ENCODE peak calls at places on chromosomes 16 and 17, in seven cellular contexts. One of them, this sample, is unnamed.

GRCh38 chr17:72576289-72576759 is 455.5 kb downstream of the SOX9 start:
- DNase-seq in AG10803: no peak
- DNase-seq in breast epithelium: no peak
- DNase-seq in osteocyte: no peak
- DNase-seq in tibial nerve: no peak
- DNase-seq in AG09319: no peak
- DNase-seq in AG04450: no peak
- DNase-seq in this sample: no peak

GRCh38 chr17:7095642-7096041 is 15.6 kb upstream of the CLEC10A start:
- DNase-seq in AG10803: no peak
- DNase-seq in breast epithelium: no peak
- DNase-seq in osteocyte: no peak
- DNase-seq in tibial nerve: no peak
- DNase-seq in AG09319: no peak
- DNase-seq in AG04450: no peak
- DNase-seq in this sample: no peak

GRCh38 chr17:40038882-40039513 is 15.2 kb downstream of the MED24 start:
- DNase-seq in AG10803: peak; percentile 86
- DNase-seq in breast epithelium: peak; percentile 84
- DNase-seq in osteocyte: no peak
- DNase-seq in tibial nerve: peak; percentile 77
- DNase-seq in AG09319: peak; percentile 70
- DNase-seq in AG04450: peak; percentile 66
- DNase-seq in this sample: peak; percentile 63

GRCh38 chr16:89193021-89193575 is 7.2 kb downstream of the SLC22A31 start:
- DNase-seq in AG10803: peak; percentile 93
- DNase-seq in breast epithelium: no peak
- DNase-seq in osteocyte: no peak
- DNase-seq in tibial nerve: no peak
- DNase-seq in AG09319: peak; percentile 69
- DNase-seq in AG04450: no peak
- DNase-seq in this sample: no peak

GRCh38 chr17:12953126-12953525 is 64.7 kb downstream of the ELAC2 start:
- DNase-seq in AG10803: no peak
- DNase-seq in breast epithelium: no peak
- DNase-seq in osteocyte: no peak
- DNase-seq in tibial nerve: no peak
- DNase-seq in AG09319: no peak
- DNase-seq in AG04450: no peak
- DNase-seq in this sample: no peak

GRCh38 chr17:63250830-63251229 is 195.3 kb downstream of the CYB561 start:
- DNase-seq in AG10803: peak; percentile 59
- DNase-seq in breast epithelium: no peak
- DNase-seq in osteocyte: no peak
- DNase-seq in tibial nerve: no peak
- DNase-seq in AG09319: no peak
- DNase-seq in AG04450: no peak
- DNase-seq in this sample: no peak

GRCh38 chr17:77593081-77593480 is 365.4 kb upstream of the TNRC6C start:
- DNase-seq in AG10803: no peak
- DNase-seq in breast epithelium: no peak
- DNase-seq in osteocyte: no peak
- DNase-seq in tibial nerve: no peak
- DNase-seq in AG09319: no peak
- DNase-seq in AG04450: no peak
- DNase-seq in this sample: no peak

GRCh38 chr17:65742433-65743312 is 181.2 kb upstream of the AXIN2 start:
- DNase-seq in AG10803: peak; percentile 92
- DNase-seq in breast epithelium: no peak
- DNase-seq in osteocyte: no peak
- DNase-seq in tibial nerve: no peak
- DNase-seq in AG09319: no peak
- DNase-seq in AG04450: peak; percentile 48
- DNase-seq in this sample: peak; percentile 65

GRCh38 chr17:29084476-29085148 is 41.7 kb downstream of the PIPOX start:
- DNase-seq in AG10803: no peak
- DNase-seq in breast epithelium: no peak
- DNase-seq in osteocyte: no peak
- DNase-seq in tibial nerve: no peak
- DNase-seq in AG09319: no peak
- DNase-seq in AG04450: peak; percentile 7
- DNase-seq in this sample: no peak

GRCh38 chr16:11613381-11614303 is 26.9 kb upstream of the LITAF start:
- DNase-seq in AG10803: no peak
- DNase-seq in breast epithelium: no peak
- DNase-seq in osteocyte: no peak
- DNase-seq in tibial nerve: peak; percentile 49
- DNase-seq in AG09319: no peak
- DNase-seq in AG04450: no peak
- DNase-seq in this sample: peak; percentile 96

GRCh38 chr17:44390250-44390649 is 801 bp upstream of the ITGA2B start:
- DNase-seq in AG10803: no peak
- DNase-seq in breast epithelium: no peak
- DNase-seq in osteocyte: no peak
- DNase-seq in tibial nerve: no peak
- DNase-seq in AG09319: no peak
- DNase-seq in AG04450: no peak
- DNase-seq in this sample: no peak

GRCh38 chr17:4605826-4606225 is 21.5 kb downstream of the SMTNL2 start:
- DNase-seq in AG10803: no peak
- DNase-seq in breast epithelium: peak; percentile 43
- DNase-seq in osteocyte: peak; percentile 89
- DNase-seq in tibial nerve: no peak
- DNase-seq in AG09319: no peak
- DNase-seq in AG04450: no peak
- DNase-seq in this sample: no peak

GRCh38 chr16:643050-643368 is 1.4 kb downstream of the MCRIP2 start:
- DNase-seq in AG10803: no peak
- DNase-seq in breast epithelium: no peak
- DNase-seq in osteocyte: no peak
- DNase-seq in tibial nerve: no peak
- DNase-seq in AG09319: no peak
- DNase-seq in AG04450: no peak
- DNase-seq in this sample: no peak

GRCh38 chr17:42679492-42680330 is 1.9 kb downstream of the CCR10 start:
- DNase-seq in AG10803: peak; percentile 78
- DNase-seq in breast epithelium: peak; percentile 59
- DNase-seq in osteocyte: peak; percentile 92
- DNase-seq in tibial nerve: no peak
- DNase-seq in AG09319: no peak
- DNase-seq in AG04450: no peak
- DNase-seq in this sample: peak; percentile 74

GRCh38 chr17:4043862-4044261 is 79.6 kb upstream of the ATP2A3 start:
- DNase-seq in AG10803: no peak
- DNase-seq in breast epithelium: no peak
- DNase-seq in osteocyte: no peak
- DNase-seq in tibial nerve: no peak
- DNase-seq in AG09319: no peak
- DNase-seq in AG04450: no peak
- DNase-seq in this sample: no peak

GRCh38 chr16:16828913-16829398 is 450.0 kb downstream of the NPIPA7 start:
- DNase-seq in AG10803: no peak
- DNase-seq in breast epithelium: no peak
- DNase-seq in osteocyte: no peak
- DNase-seq in tibial nerve: no peak
- DNase-seq in AG09319: no peak
- DNase-seq in AG04450: no peak
- DNase-seq in this sample: no peak

GRCh38 chr17:65931246-65932149 is 260.4 kb downstream of the CEP112 start:
- DNase-seq in AG10803: peak; percentile 56
- DNase-seq in breast epithelium: no peak
- DNase-seq in osteocyte: no peak
- DNase-seq in tibial nerve: no peak
- DNase-seq in AG09319: no peak
- DNase-seq in AG04450: no peak
- DNase-seq in this sample: no peak

GRCh38 chr17:2844386-2844785 is 48.1 kb downstream of the RAP1GAP2 start:
- DNase-seq in AG10803: no peak
- DNase-seq in breast epithelium: no peak
- DNase-seq in osteocyte: no peak
- DNase-seq in tibial nerve: no peak
- DNase-seq in AG09319: no peak
- DNase-seq in AG04450: no peak
- DNase-seq in this sample: peak; percentile 9
- TF ChIP-seq CTCF in AG10803: no peak
- TF ChIP-seq CTCF in breast epithelium: no peak
- TF ChIP-seq CTCF in osteocyte: no peak
- TF ChIP-seq CTCF in tibial nerve: no peak
- TF ChIP-seq CTCF in AG09319: no peak
- TF ChIP-seq CTCF in AG04450: peak; percentile 32
- TF ChIP-seq CTCF in this sample: no peak

GRCh38 chr16:85552980-85553435 is 60.1 kb upstream of the GSE1 start:
- DNase-seq in AG10803: no peak
- DNase-seq in breast epithelium: no peak
- DNase-seq in osteocyte: no peak
- DNase-seq in tibial nerve: no peak
- DNase-seq in AG09319: no peak
- DNase-seq in AG04450: no peak
- DNase-seq in this sample: no peak
- TF ChIP-seq CTCF in AG10803: no peak
- TF ChIP-seq CTCF in breast epithelium: no peak
- TF ChIP-seq CTCF in osteocyte: no peak
- TF ChIP-seq CTCF in tibial nerve: no peak
- TF ChIP-seq CTCF in AG09319: no peak
- TF ChIP-seq CTCF in AG04450: no peak
- TF ChIP-seq CTCF in this sample: no peak

DNA sequence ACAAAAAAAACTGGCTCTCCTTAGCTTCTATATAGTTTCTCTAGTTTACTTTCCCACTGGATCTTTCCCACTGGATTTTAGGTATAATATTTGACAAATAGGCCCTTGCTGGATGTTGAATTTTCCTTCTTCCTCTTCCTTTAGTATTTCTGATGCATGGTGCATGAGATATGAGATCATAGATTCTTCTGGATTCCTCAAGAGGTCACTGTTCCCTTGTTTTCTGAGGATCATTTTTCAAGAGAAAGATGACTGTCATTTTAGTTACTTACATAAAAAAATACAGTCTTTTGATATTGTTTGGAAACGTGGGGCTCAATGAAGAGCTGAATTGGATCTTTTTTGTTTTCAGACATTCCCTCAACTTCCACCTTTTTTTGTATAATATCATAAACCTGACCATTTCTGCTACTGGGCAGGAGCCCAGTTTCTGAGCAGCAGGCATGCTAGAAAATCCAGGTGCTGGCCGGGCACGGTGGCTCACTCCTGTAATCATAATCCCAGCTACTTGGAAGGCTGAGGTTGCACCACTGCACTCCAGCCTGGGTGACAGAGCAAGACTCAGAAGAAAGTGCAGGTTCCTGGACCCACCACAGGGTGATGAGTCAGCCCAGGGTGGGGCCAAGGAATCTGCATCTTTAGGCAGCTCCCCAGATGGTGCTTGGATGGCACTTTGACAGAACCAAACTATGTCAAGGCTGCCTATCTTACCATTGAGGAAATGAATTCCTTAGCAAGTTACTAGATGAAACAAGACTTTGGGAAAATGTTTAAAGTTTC is 70.3 kb downstream of the SDR42E1 start:
- DNase-seq in AG10803: peak; percentile 90
- DNase-seq in breast epithelium: no peak
- DNase-seq in osteocyte: no peak
- DNase-seq in tibial nerve: no peak
- DNase-seq in AG09319: peak; percentile 57
- DNase-seq in AG04450: peak; percentile 2
- DNase-seq in this sample: peak; percentile 66
- TF ChIP-seq CTCF in AG10803: peak; percentile 73
- TF ChIP-seq CTCF in breast epithelium: no peak
- TF ChIP-seq CTCF in osteocyte: peak; percentile 66
- TF ChIP-seq CTCF in tibial nerve: peak; percentile 12
- TF ChIP-seq CTCF in AG09319: peak; percentile 55
- TF ChIP-seq CTCF in AG04450: peak; percentile 51
- TF ChIP-seq CTCF in this sample: peak; percentile 62

GRCh38 chr17:47975189-47975814 is 4.4 kb downstream of the CDK5RAP3 start:
- DNase-seq in AG10803: no peak
- DNase-seq in breast epithelium: no peak
- DNase-seq in osteocyte: no peak
- DNase-seq in tibial nerve: no peak
- DNase-seq in AG09319: no peak
- DNase-seq in AG04450: no peak
- DNase-seq in this sample: no peak
- TF ChIP-seq CTCF in AG10803: no peak
- TF ChIP-seq CTCF in breast epithelium: no peak
- TF ChIP-seq CTCF in osteocyte: no peak
- TF ChIP-seq CTCF in tibial nerve: no peak
- TF ChIP-seq CTCF in AG09319: no peak
- TF ChIP-seq CTCF in AG04450: no peak
- TF ChIP-seq CTCF in this sample: no peak

DNA sequence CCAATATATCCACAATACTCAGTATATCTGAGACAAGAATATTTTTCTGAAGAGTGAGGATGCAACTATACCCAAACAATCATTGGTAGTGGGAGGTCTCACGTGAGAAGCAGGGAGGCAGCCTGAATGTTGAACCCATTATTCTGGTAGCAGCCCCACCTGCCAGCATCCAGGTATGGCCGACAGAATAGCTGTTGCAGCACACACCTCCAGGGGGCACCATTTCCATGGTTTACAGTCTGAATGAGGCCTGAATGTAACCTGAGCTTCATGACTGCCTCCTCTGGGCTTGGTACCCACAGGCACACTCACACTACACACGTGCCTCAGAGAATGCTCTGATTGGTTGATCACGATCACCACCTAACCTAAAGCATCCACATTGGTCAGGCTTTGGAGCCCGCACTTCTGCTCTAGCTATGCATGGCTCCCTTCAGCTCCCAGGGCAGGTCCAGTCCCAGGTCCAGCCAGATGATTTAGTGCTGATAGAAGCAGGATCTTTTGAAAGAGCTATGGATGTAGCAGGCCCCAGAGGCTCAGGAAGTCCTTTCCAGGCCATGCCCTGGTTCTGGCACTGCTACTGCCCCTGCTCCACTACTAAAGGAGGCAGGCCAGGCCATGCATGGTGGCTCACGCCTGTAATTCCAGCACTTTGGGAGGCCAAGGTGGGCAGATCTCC is 11.0 kb upstream of the CBFB start:
- DNase-seq in AG10803: peak; percentile 87
- DNase-seq in breast epithelium: peak; percentile 52
- DNase-seq in osteocyte: peak; percentile 87
- DNase-seq in tibial nerve: peak; percentile 54
- DNase-seq in AG09319: peak; percentile 63
- DNase-seq in AG04450: peak; percentile 77
- DNase-seq in this sample: peak; percentile 97
- TF ChIP-seq CTCF in AG10803: peak; percentile 69
- TF ChIP-seq CTCF in breast epithelium: peak; percentile 9
- TF ChIP-seq CTCF in osteocyte: peak; percentile 71
- TF ChIP-seq CTCF in tibial nerve: peak; percentile 55
- TF ChIP-seq CTCF in AG09319: peak; percentile 70
- TF ChIP-seq CTCF in AG04450: peak; percentile 74
- TF ChIP-seq CTCF in this sample: peak; percentile 63

DNA sequence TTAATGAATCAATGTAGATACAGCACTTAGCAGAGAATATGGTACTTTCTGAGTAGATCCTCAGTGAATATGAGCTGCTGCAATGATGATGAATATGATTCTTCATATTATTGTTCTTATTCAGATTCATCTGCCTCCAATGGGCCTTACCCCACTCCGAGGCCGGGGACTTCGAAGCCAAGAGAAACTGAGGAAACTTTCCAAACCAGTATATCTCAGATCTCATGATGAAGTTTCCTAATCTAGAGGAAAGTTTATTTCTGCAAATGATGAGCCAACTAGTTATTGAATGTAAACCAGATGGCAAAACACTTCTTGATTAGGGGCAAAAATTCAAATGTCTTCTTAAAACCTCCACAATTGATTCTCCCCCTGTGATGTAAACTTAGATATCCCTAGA is 23.3 kb downstream of the LYRM1 start:
- DNase-seq in AG10803: no peak
- DNase-seq in breast epithelium: no peak
- DNase-seq in osteocyte: no peak
- DNase-seq in tibial nerve: no peak
- DNase-seq in AG09319: no peak
- DNase-seq in AG04450: no peak
- DNase-seq in this sample: no peak
- TF ChIP-seq CTCF in AG10803: no peak
- TF ChIP-seq CTCF in breast epithelium: no peak
- TF ChIP-seq CTCF in osteocyte: no peak
- TF ChIP-seq CTCF in tibial nerve: no peak
- TF ChIP-seq CTCF in AG09319: no peak
- TF ChIP-seq CTCF in AG04450: no peak
- TF ChIP-seq CTCF in this sample: no peak